ENCODE peak calls at places on chromosome X, in four cellular contexts. S is mammary epithelial cell, V is Peyer's patch, C is adipocyte. T is an unnamed sample.

GRCh38 chrX:115486510-115486909 is 74.5 kb upstream of the PLS3 start:
- DNase-seq in V (no peak), C (no peak), S (no peak), T (no peak)

GRCh38 chrX:130024127-130024526 is 41.7 kb downstream of the BCORL1 start:
- DNase-seq in S (peak; percentile 4), C (no peak), V (peak; percentile 83), T (peak; percentile 75)

GRCh38 chrX:139890991-139891700 is 41.7 kb downstream of the ATP11C start:
- DNase-seq in C (peak; percentile 43), V (no peak), S (peak; percentile 73), T (no peak)

GRCh38 chrX:50618788-50619558 is 148.3 kb upstream of the DGKK start:
- DNase-seq in C (peak; percentile 37), S (peak; percentile 32), V (no peak), T (no peak)

GRCh38 chrX:107710617-107711391 is 64.8 kb downstream of the TSC22D3 start:
- DNase-seq in C (peak; percentile 93), S (peak; percentile 88), V (peak; percentile 59), T (peak; percentile 55)

GRCh38 chrX:46666831-46667230 is 92.1 kb downstream of the SLC9A7 start:
- DNase-seq in S (no peak), V (no peak), C (peak; percentile 15), T (no peak)

GRCh38 chrX:40607381-40607780 is 15.8 kb upstream of the MPC1L start:
- DNase-seq in C (no peak), S (no peak), V (no peak), T (no peak)

GRCh38 chrX:105564536-105564935 is 257.8 kb upstream of the NRK start:
- DNase-seq in V (no peak), S (peak; percentile 87), C (peak; percentile 42), T (no peak)

GRCh38 chrX:16712116-16712824 is at the start of gene CTPS2:
- DNase-seq in C (peak; percentile 79), V (peak; percentile 50), S (peak; percentile 62), T (peak; percentile 42)

GRCh38 chrX:54178100-54178940 is 4.7 kb downstream of the FAM120C start:
- DNase-seq in C (peak; percentile 83), S (peak; percentile 59), V (no peak), T (no peak)

GRCh38 chrX:105191878-105192277 is 28.6 kb downstream of the TEX13A start:
- DNase-seq in V (no peak), C (peak; percentile 36), S (peak; percentile 20), T (no peak)

GRCh38 chrX:103918584-103919335 is 43.7 kb upstream of the TMSB15B start:
- DNase-seq in S (peak; percentile 66), C (peak; percentile 76), V (peak; percentile 54), T (peak; percentile 25)

GRCh38 chrX:13747836-13748235 is 13.3 kb downstream of the OFD1 start:
- DNase-seq in V (peak; percentile 36), S (peak; percentile 59), C (peak; percentile 73), T (no peak)

GRCh38 chrX:65596270-65596669 is 61.7 kb upstream of the LAS1L start:
- DNase-seq in V (peak; percentile 54), S (peak; percentile 54), C (peak; percentile 74), T (peak; percentile 24)

GRCh38 chrX:33434256-33435092 is 223.1 kb upstream of the DMD start:
- DNase-seq in V (peak; percentile 21), C (peak; percentile 72), S (peak; percentile 20), T (peak; percentile 39)

GRCh38 chrX:152575331-152575730 is 62.4 kb upstream of the GABRQ start:
- DNase-seq in S (peak; percentile 69), C (no peak), V (no peak), T (no peak)

GRCh38 chrX:1387141-1387776 is 4.7 kb downstream of the SLC25A6 start:
- DNase-seq in V (peak; percentile 15), S (no peak), C (no peak), T (peak; percentile 48)

GRCh38 chrX:107826286-107827136 is 845 bp downstream of the MID2 start:
- DNase-seq in C (peak; percentile 69), V (peak; percentile 22), S (peak; percentile 41), T (peak; percentile 49)

GRCh38 chrX:138946941-138947340 is 235.4 kb upstream of the FGF13 start:
- DNase-seq in C (no peak), S (no peak), V (no peak), T (no peak)

GRCh38 chrX:18961686-18962085 is 22.2 kb downstream of the PHKA2 start:
- DNase-seq in V (no peak), C (peak; percentile 36), S (no peak), T (no peak)

GRCh38 chrX:106897259-106897658 is 5.9 kb downstream of the RIPPLY1 start:
- DNase-seq in S (peak; percentile 12), V (no peak), C (no peak), T (no peak)

GRCh38 chrX:38880460-38880859 is 79.2 kb downstream of the MID1IP1 start:
- DNase-seq in V (no peak), S (no peak), C (no peak), T (no peak)

GRCh38 chrX:72306085-72306801 is 529 bp upstream of the CITED1 start:
- DNase-seq in S (no peak), V (no peak), C (peak; percentile 27), T (no peak)

GRCh38 chrX:47629419-47630210 is at the start of gene CFP:
- DNase-seq in C (no peak), V (no peak), S (no peak), T (no peak)

GRCh38 chrX:78934866-78935265 is 10.3 kb upstream of the P2RY10 start:
- DNase-seq in C (no peak), V (no peak), S (no peak), T (no peak)

GRCh38 chrX:46965125-46965758 is 53.0 kb downstream of the JADE3 start:
- DNase-seq in S (peak; percentile 28), C (peak; percentile 58), V (no peak), T (no peak)

GRCh38 chrX:45811307-45811706 is 610.6 kb upstream of the DIPK2B start:
- DNase-seq in S (no peak), V (no peak), C (no peak), T (no peak)

GRCh38 chrX:65127804-65128203 is 151.6 kb upstream of the ZC4H2 start:
- DNase-seq in S (no peak), C (no peak), V (no peak), T (no peak)

GRCh38 chrX:85963736-85964135 is 83.6 kb downstream of the CHM start:
- DNase-seq in C (peak; percentile 54), S (peak; percentile 42), V (no peak), T (no peak)

GRCh38 chrX:41600266-41600665 is 88.5 kb upstream of the GPR34 start:
- DNase-seq in S (peak; percentile 1), C (peak; percentile 63), V (no peak), T (no peak)

GRCh38 chrX:114611018-114611619 is 27.2 kb downstream of the HTR2C start:
- DNase-seq in C (peak; percentile 76), V (peak; percentile 20), S (peak; percentile 17), T (no peak)

GRCh38 chrX:21756785-21757529 is 959 bp downstream of the SMPX start:
- DNase-seq in C (no peak), S (no peak), V (no peak), T (no peak)

GRCh38 chrX:74422576-74423288 is 1.4 kb downstream of the SLC16A2 start:
- DNase-seq in V (no peak), C (peak; percentile 74), S (peak; percentile 54), T (no peak)

GRCh38 chrX:10015711-10016515 is 48.8 kb downstream of the CLDN34 start:
- DNase-seq in C (peak; percentile 63), S (no peak), V (no peak), T (no peak)

GRCh38 chrX:13360146-13360545 is 40.3 kb upstream of the ATXN3L start:
- DNase-seq in V (no peak), C (no peak), S (no peak), T (no peak)

GRCh38 chrX:134758652-134759051 is 100.4 kb upstream of the PLAC1 start:
- DNase-seq in V (no peak), S (no peak), C (no peak), T (no peak)

GRCh38 chrX:134760671-134761070 is 102.4 kb upstream of the PLAC1 start:
- DNase-seq in S (peak; percentile 77), C (no peak), V (no peak), T (no peak)

GRCh38 chrX:134761788-134762187 is 103.5 kb upstream of the PLAC1 start:
- DNase-seq in S (no peak), V (no peak), C (peak; percentile 49), T (no peak)

GRCh38 chrX:134764202-134764785 is 106.0 kb upstream of the PLAC1 start:
- DNase-seq in C (peak; percentile 8), S (peak; percentile 30), V (no peak), T (no peak)
- H3K4me3 ChIP-seq in C (no peak overlapping the region), S (no peak overlapping the region), V (no peak overlapping the region), T (no peak overlapping the region)

DNA sequence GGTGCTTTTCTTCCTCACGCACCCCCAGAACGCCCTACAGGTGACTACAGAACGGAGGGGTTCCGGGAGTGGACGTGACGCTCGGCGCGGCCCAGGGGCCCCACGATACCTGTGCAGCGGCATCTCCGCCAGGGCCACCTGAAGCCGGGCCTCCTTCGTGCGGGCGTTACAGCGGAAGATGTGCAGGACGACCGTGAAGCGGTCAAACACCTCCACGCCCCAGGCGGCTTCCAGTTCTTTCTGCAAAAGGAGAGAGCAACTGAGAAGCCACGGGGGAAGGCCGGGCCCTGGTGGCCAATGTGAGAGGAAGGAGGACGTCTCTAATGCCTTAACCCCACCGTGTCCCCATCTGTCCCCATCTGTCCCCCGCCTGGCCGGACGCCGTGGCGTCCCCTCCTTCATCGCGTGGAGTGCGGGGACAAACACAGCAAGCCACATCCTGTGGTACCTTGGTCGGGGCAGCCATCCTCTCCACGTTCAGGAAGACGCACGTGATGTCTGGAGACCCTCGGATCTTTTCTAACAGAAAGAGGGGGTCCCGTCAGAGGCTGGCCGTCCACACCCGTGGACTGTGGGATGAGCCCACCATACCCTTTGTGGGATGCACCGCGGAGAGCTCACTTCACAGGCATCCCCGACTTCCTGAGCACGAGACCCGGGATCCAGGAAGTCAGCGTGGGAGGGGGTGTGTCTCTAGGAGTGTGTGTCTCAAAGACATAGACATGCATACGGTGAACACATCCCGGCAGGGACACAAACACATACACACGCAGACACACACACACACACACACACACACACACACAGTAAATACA is 3.6 kb downstream of the GTPBP6 start:
- DNase-seq in S (no peak), C (no peak), V (no peak), T (no peak)
- H3K36me3 ChIP-seq in S (peaks cover 4% of the 10 kb centered on the region), C (peaks cover 46% of the 10 kb centered on the region), V (peaks cover 59% of the 10 kb centered on the region), T (peaks cover 29% of the 10 kb centered on the region)

GRCh38 chrX:23704673-23705206 is 37.4 kb downstream of the PRDX4 start:
- DNase-seq in V (no peak), S (no peak), C (no peak), T (no peak)

GRCh38 chrX:23705235-23705634 is 37.8 kb downstream of the ACOT9 start:
- DNase-seq in C (no peak), S (no peak), V (no peak), T (no peak)

GRCh38 chrX:23694606-23695005 is 27.3 kb downstream of the PRDX4 start:
- DNase-seq in V (peak; percentile 34), C (peak; percentile 77), S (peak; percentile 30), T (peak; percentile 56)

GRCh38 chrX:23699636-23700194 is 32.4 kb downstream of the PRDX4 start:
- DNase-seq in V (peak; percentile 26), C (no peak), S (no peak), T (no peak)
- H3K4me3 ChIP-seq in V (no peak overlapping the region), C (no peak overlapping the region), S (no peak overlapping the region), T (no peak overlapping the region)

DNA sequence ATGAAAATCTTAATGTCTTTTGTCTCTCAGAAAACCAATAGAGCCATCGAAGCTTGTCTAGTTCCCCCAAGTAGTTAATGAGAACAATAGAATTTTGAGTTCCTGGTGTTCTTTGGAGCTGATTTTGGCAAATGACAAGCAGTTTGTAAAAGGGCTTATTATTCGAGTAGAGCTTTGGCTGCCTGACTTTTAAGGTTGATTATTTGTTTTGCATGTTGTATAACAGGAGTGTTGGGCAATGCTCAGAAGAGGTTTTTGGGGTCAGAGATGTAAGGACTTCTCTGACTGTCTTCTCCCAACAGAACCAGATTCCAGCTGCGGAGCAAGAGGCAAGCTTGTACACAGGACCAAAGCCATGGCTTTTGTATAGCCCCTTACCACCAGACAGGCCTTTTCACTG is 30.0 kb downstream of the ZCCHC12 start:
- DNase-seq in C (no peak), V (no peak), S (no peak), T (no peak)
- H3K36me3 ChIP-seq in C (no peaks in the 10 kb centered on the region), V (no peaks in the 10 kb centered on the region), S (no peaks in the 10 kb centered on the region), T (no peaks in the 10 kb centered on the region)

T was measured in CD8-positive, alpha-beta T cell.